ENCODE peak calls at places on chromosomes 12 and 14, in eight cellular contexts. O, Z, T, P, J, Y, E and V are unnamed samples.

GRCh38 chr14:72665259-72665658 is 228.6 kb downstream of the DPF3 start:
- DNase-seq in O (no peak), Z (peak), T (no peak), P (no peak), J (peak), Y (peak), E (no peak), V (peak)

GRCh38 chr12:124867389-124867930 is 3.8 kb upstream of the SCARB1 start:
- DNase-seq in O (no peak), Z (no peak), T (no peak), P (no peak), J (no peak), Y (peak), E (peak), V (peak)

GRCh38 chr14:61190341-61190740 is 90.8 kb downstream of the TMEM30B start:
- DNase-seq in O (no peak), Z (no peak), T (no peak), P (no peak), J (no peak), Y (no peak), E (no peak), V (no peak)

GRCh38 chr14:81529391-81529790 is 4.3 kb downstream of the SEL1L start:
- DNase-seq in O (no peak), Z (peak), T (no peak), P (no peak), J (no peak), Y (no peak), E (no peak), V (no peak)

GRCh38 chr12:76946451-76946850 is 67.6 kb upstream of the CSRP2 start:
- DNase-seq in O (no peak), Z (no peak), T (no peak), P (no peak), J (no peak), Y (no peak), E (no peak), V (no peak)

GRCh38 chr12:75831413-75831812 is 200.2 kb downstream of the PHLDA1 start:
- DNase-seq in O (no peak), Z (no peak), T (no peak), P (no peak), J (no peak), Y (peak), E (no peak), V (no peak)

GRCh38 chr12:117850048-117850447 is 118.7 kb downstream of the KSR2 start:
- DNase-seq in O (no peak), Z (peak), T (peak), P (no peak), J (peak), Y (peak), E (no peak), V (no peak)

GRCh38 chr12:76195920-76196319 is 111.4 kb upstream of the NAP1L1 start:
- DNase-seq in O (no peak), Z (no peak), T (no peak), P (no peak), J (no peak), Y (no peak), E (no peak), V (no peak)

GRCh38 chr14:28813810-28814209 is 47.2 kb downstream of the FOXG1 start:
- DNase-seq in O (no peak), Z (no peak), T (no peak), P (no peak), J (no peak), Y (no peak), E (no peak), V (no peak)

GRCh38 chr14:65723348-65723747 is 310.8 kb downstream of the FUT8 start:
- DNase-seq in O (no peak), Z (no peak), T (no peak), P (no peak), J (peak), Y (no peak), E (no peak), V (no peak)

GRCh38 chr12:132222096-132222807 is 78.0 kb downstream of the NOC4L start:
- DNase-seq in O (peak), Z (peak), T (no peak), P (peak), J (peak), Y (peak), E (no peak), V (no peak)

GRCh38 chr12:55876110-55876509 is 33.4 kb upstream of the MMP19 start:
- DNase-seq in O (no peak), Z (no peak), T (no peak), P (no peak), J (no peak), Y (no peak), E (no peak), V (no peak)

GRCh38 chr14:93042968-93043940 is 72.5 kb downstream of the ITPK1 start:
- DNase-seq in O (no peak), Z (peak), T (peak), P (peak), J (peak), Y (peak), E (peak), V (peak)

GRCh38 chr12:5429741-5430557 is 2.0 kb upstream of the NTF3 start:
- DNase-seq in O (no peak), Z (no peak), T (no peak), P (no peak), J (no peak), Y (no peak), E (no peak), V (no peak)
- H3K4me3 ChIP-seq in O (no peak), Z (no peak), T (peak), P (no peak), J (no peak), Y (no peak), E (peak), V (no peak)

GRCh38 chr14:103716899-103717411 is 1.3 kb downstream of the ZFYVE21 start:
- DNase-seq in O (no peak), Z (no peak), T (no peak), P (no peak), J (no peak), Y (no peak), E (no peak), V (no peak)
- TF ChIP-seq CTCF in O (no peak), Z (peak), T (no peak), P (no peak), J (no peak), Y (no peak), E (no peak), V (no peak)

GRCh38 chr12:13203028-13203922 is 6.7 kb downstream of the EMP1 start:
- DNase-seq in O (no peak), Z (no peak), T (peak), P (peak), J (peak), Y (no peak), E (no peak), V (no peak)
- H3K4me3 ChIP-seq in O (no peak), Z (peak), T (no peak), P (no peak), J (no peak), Y (no peak), E (no peak), V (no peak)

GRCh38 chr12:94148841-94149780 is 734 bp downstream of the PLXNC1 start:
- DNase-seq in O (no peak), Z (no peak), T (peak), P (peak), J (peak), Y (peak), E (peak), V (no peak)
- TF ChIP-seq CTCF in O (peak), Z (no peak), T (no peak), P (peak), J (peak), Y (peak), E (no peak), V (no peak)

DNA sequence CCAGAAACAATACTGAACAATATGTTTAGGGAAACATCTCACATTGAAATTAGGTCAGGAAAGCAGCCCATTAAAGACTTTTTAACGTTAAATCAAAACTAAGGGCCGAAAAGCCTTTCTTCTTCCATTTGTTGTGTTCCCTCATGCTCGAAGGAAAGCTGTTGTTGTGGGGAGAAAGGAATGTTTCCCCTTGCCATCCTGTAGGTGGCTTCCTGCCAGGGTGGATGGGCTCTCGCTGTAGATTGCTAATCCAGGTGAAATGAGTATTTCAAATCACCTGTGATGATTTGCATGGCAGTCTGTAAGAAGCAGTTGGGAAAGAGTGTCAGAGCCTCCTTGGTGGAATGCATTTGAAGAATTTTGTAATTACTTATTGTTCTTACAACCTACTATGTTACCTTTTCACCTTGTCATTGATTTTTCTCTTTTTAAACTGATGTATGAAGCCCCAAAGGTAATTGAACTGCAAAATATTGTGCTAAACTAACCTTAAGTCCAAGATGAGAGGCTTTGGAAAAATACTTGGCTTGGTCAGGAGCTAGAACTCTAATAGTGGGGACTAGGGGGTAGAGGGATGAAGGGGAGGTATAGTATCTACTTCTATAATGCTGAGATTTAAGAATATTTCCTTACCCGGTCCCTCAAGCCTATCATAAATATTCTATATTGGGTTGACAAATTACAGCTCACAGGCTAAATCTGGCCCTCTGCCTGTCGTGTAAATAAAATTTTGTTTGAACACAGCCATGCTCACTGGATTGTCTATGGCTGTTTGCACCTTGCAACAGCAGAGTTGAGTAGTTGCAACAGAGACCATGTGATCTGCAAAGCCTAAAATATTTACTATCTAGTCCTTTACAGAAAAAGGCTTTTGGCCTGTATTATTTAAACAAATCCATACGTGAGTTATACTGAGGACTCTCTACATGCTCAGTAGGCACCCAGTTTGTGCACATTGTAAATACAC is 7.7 kb upstream of the DCP1B start:
- DNase-seq in O (no peak), Z (no peak), T (no peak), P (no peak), J (no peak), Y (no peak), E (no peak), V (no peak)
- H3K4me3 ChIP-seq in O (no peak), Z (no peak), T (no peak), P (no peak), J (no peak), Y (no peak), E (no peak), V (no peak)